ENCODE peak calls at places on chromosomes 3 and 15, in five cellular contexts. P, I, F, S and T are unnamed samples.

GRCh38 chr3:151085227-151085888 is at the start of gene MED12L:
- DNase-seq in P (peak), I (peak), F (peak), S (peak), T (peak)

GRCh38 chr3:190197346-190197763 is 76.7 kb upstream of the P3H2 start:
- DNase-seq in P (no peak), I (peak), F (peak), S (no peak), T (peak)

GRCh38 chr3:159761826-159762225 is 226.8 kb upstream of the IL12A start:
- DNase-seq in P (no peak), I (no peak), F (no peak), S (no peak), T (no peak)

GRCh38 chr3:108598375-108598774 is 8.9 kb downstream of the DZIP3 start:
- DNase-seq in P (no peak), I (no peak), F (no peak), S (no peak), T (no peak)

GRCh38 chr3:177729939-177730700 is 532.8 kb upstream of the TBL1XR1 start:
- DNase-seq in P (no peak), I (no peak), F (no peak), S (peak), T (no peak)

GRCh38 chr15:63023351-63023945 is 19.1 kb upstream of the TPM1 start:
- DNase-seq in P (no peak), I (no peak), F (no peak), S (no peak), T (no peak)

GRCh38 chr3:72595927-72596610 is 252.2 kb downstream of the SHQ1 start:
- DNase-seq in P (no peak), I (no peak), F (no peak), S (no peak), T (no peak)

GRCh38 chr3:62207197-62207596 is 166.2 kb downstream of the FEZF2 start:
- DNase-seq in P (no peak), I (no peak), F (no peak), S (no peak), T (no peak)

GRCh38 chr15:39025331-39025730 is 460.7 kb upstream of the RASGRP1 start:
- DNase-seq in P (no peak), I (no peak), F (no peak), S (no peak), T (no peak)

GRCh38 chr3:134028486-134029255 is 1.1 kb downstream of the SLCO2A1 start:
- DNase-seq in P (no peak), I (peak), F (peak), S (no peak), T (no peak)

GRCh38 chr15:73959012-73959581 is 32.8 kb downstream of the LOXL1 start:
- DNase-seq in P (peak), I (no peak), F (no peak), S (no peak), T (no peak)

GRCh38 chr3:27729325-27729724 is 7.2 kb upstream of the EOMES start:
- DNase-seq in P (no peak), I (peak), F (peak), S (no peak), T (no peak)

GRCh38 chr3:27726240-27726639 is 4.1 kb upstream of the EOMES start:
- DNase-seq in P (no peak), I (no peak), F (peak), S (no peak), T (no peak)

GRCh38 chr3:27730774-27731659 is 8.9 kb upstream of the EOMES start:
- DNase-seq in P (no peak), I (peak), F (peak), S (no peak), T (no peak)

GRCh38 chr3:27728195-27729087 is 6.3 kb upstream of the EOMES start:
- DNase-seq in P (no peak), I (peak), F (peak), S (peak), T (no peak)

DNA sequence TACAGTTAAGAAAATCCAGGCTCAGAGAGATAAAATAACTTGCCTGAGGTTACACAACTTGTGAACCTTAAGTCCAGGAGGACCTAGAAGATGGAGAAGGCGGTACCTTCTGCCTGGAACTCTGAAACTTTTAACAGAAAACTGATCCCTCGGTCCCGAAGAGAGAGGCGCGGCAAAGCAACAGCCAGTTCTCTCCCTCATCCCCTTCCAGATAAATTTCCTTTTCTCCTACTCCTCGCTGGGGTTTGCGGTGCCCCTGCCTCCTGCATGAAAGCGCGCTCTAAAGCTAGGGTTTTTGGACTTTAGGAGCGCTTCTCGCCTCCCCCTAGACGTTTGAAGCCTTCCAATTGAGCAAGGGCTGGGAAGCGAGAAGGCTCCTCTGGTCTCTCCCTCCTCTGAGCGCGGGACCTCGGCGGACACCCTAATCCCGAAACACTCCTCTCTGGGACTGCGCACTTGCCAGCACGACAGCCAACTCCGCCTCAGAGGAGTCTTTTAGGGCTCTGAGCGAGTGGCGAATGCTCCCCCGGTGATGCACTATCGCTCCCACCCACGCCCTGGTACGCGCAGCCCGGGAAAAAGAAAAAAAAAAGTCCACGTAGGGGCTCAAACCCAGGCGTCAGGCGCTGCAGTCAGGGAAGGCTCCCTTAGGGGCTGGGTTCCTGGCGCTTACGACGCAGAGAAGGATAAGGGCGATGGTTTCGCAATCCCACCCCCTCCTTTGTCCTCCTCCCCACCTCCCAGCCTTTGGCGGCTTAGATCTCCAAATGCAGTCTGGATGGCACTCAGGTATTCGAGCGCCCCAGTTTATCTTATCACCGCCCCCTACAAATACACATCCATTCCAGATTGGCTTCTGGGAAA is 7.9 kb upstream of the EOMES start:
- DNase-seq in P (no peak), I (peak), F (peak), S (no peak), T (no peak)
- H3K4me2 ChIP-seq in P (no peak), I (peak), F (peak), S (peak), T (peak)

GRCh38 chr3:32297366-32297765 is 58.9 kb downstream of the CMTM8 start:
- DNase-seq in P (no peak), I (no peak), F (no peak), S (no peak), T (no peak)
- TF ChIP-seq EZH2phosphoT487 in P (no peak), I (no peak), F (no peak), S (no peak), T (no peak)

GRCh38 chr3:103976931-103977339 is 1389.8 kb upstream of the ALCAM start:
- DNase-seq in P (no peak), I (no peak), F (no peak), S (no peak), T (no peak)
- H3K4me2 ChIP-seq in P (no peak), I (no peak), F (no peak), S (no peak), T (peak)

GRCh38 chr15:60720493-60721231 is 241.7 kb upstream of the ICE2 start:
- DNase-seq in P (no peak), I (no peak), F (no peak), S (no peak), T (no peak)
- TF ChIP-seq EZH2phosphoT487 in P (no peak), I (no peak), F (no peak), S (no peak), T (no peak)